ENCODE peak calls at places on chromosomes 5 and 9, in eight cellular contexts. O is adrenal gland; D is stimulated activated naive CD8-positive, alpha-beta T cell treated with anti-CD3 and anti-CD28 coated beads, Interleukin-15, Interleukin-2, amounts not matched to agents 100 U/mL and 50 U/mL, for 24 hours; J is putamen; R is nephron progenitor cell; K is type B pancreatic cell; P is Calu3; C is SHP77. E is an unnamed sample.

GRCh38 chr9:15430920-15431844 is 8.5 kb downstream of the SNAPC3 start:
- DNase-seq in O (peak), D (no peak), P (no peak), R (no peak), C (no peak), K (no peak), J (no peak), E (no peak)

GRCh38 chr5:168111433-168111832 is 180.0 kb upstream of the WWC1 start:
- DNase-seq in R (no peak), J (no peak), O (no peak), D (no peak), P (no peak), K (no peak), C (no peak), E (no peak)

GRCh38 chr9:120441446-120442279 is 138.3 kb downstream of the CDK5RAP2 start:
- DNase-seq in J (no peak), R (no peak), D (no peak), P (no peak), K (no peak), O (no peak), C (no peak), E (no peak)

GRCh38 chr5:149419532-149420485 is 40.7 kb upstream of the IL17B start:
- DNase-seq in O (no peak), D (no peak), K (no peak), P (no peak), J (no peak), C (no peak), R (no peak), E (no peak)

GRCh38 chr5:107772418-107773310 is 101.9 kb upstream of the EFNA5 start:
- DNase-seq in C (peak), J (peak), P (no peak), R (no peak), O (no peak), K (no peak), D (no peak), E (no peak)

GRCh38 chr5:172420215-172420934 is 34.0 kb downstream of the SH3PXD2B start:
- DNase-seq in J (peak), P (peak), K (no peak), C (no peak), O (peak), D (no peak), R (no peak), E (no peak)

GRCh38 chr9:15961217-15961616 is 408.4 kb downstream of the CCDC171 start:
- DNase-seq in K (no peak), J (no peak), O (no peak), R (no peak), P (no peak), C (no peak), D (no peak), E (no peak)

GRCh38 chr9:110251212-110251611 is 5.1 kb downstream of the TXN start:
- DNase-seq in J (no peak), O (no peak), K (no peak), R (no peak), C (no peak), P (peak), D (no peak), E (no peak)

GRCh38 chr9:130687615-130688014 is 6.0 kb upstream of the EXOSC2 start:
- DNase-seq in P (no peak), K (no peak), R (no peak), D (no peak), C (no peak), O (no peak), J (no peak), E (no peak)

GRCh38 chr5:132220476-132220875 is 7.2 kb downstream of the P4HA2 start:
- DNase-seq in P (no peak), R (no peak), J (no peak), O (no peak), C (no peak), K (no peak), D (no peak), E (no peak)

GRCh38 chr5:9781882-9782281 is 151.7 kb upstream of the TAS2R1 start:
- DNase-seq in J (no peak), R (no peak), P (no peak), K (no peak), D (no peak), O (no peak), C (no peak), E (no peak)

GRCh38 chr5:142783601-142784291 is 13.6 kb downstream of the ARHGAP26 start:
- DNase-seq in R (peak), P (no peak), D (peak), J (no peak), K (no peak), C (no peak), O (peak), E (peak)

GRCh38 chr9:134655591-134656333 is 14.2 kb downstream of the COL5A1 start:
- DNase-seq in K (no peak), R (peak), D (no peak), J (no peak), C (no peak), P (no peak), O (no peak), E (no peak)

GRCh38 chr9:88460583-88461332 is 72.5 kb downstream of the SPIN1 start:
- DNase-seq in K (no peak), P (no peak), C (no peak), D (no peak), O (no peak), R (no peak), J (peak), E (peak)

GRCh38 chr5:91443761-91444467 is 60.8 kb upstream of the ARRDC3 start:
- DNase-seq in R (no peak), P (no peak), K (no peak), D (no peak), C (no peak), O (no peak), J (no peak), E (no peak)